ENCODE peak calls at places on chromosomes 12 and 14, in four cellular contexts. A is fibroblast of pulmonary artery, P is progenitor cell of endocrine pancreas, C is uterus. M is an unnamed sample.

GRCh38 chr14:64722842-64723447 is 18.7 kb downstream of the PLEKHG3 start:
- DNase-seq in A (no peak), P (no peak), C (no peak), M (no peak)

GRCh38 chr12:121774968-121775474 is 18.5 kb downstream of the RHOF start:
- DNase-seq in A (no peak), P (no peak), C (no peak), M (no peak)

GRCh38 chr12:6288235-6288634 is 22.2 kb upstream of the PLEKHG6 start:
- DNase-seq in A (peak; percentile 44), P (no peak), C (no peak), M (no peak)

GRCh38 chr12:1583421-1584078 is 10.8 kb downstream of the FBXL14 start:
- DNase-seq in A (peak; percentile 94), P (peak; percentile 74), C (peak; percentile 68), M (peak; percentile 71)

GRCh38 chr12:27179399-27180214 is 64.5 kb upstream of the STK38L start:
- DNase-seq in A (peak; percentile 95), P (no peak), C (no peak), M (no peak)

GRCh38 chr12:6644903-6645302 is 2.3 kb downstream of the ACRBP start:
- DNase-seq in A (no peak), P (no peak), C (peak; percentile 45), M (no peak)

GRCh38 chr12:125412506-125412905 is 347.3 kb downstream of the AACS start:
- DNase-seq in A (no peak), P (no peak), C (no peak), M (no peak)

GRCh38 chr14:36785511-36785910 is 123.9 kb downstream of the PAX9 start:
- DNase-seq in A (no peak), P (no peak), C (no peak), M (no peak)

GRCh38 chr12:48972213-48973021 is 882 bp upstream of the WNT10B start:
- DNase-seq in A (no peak), P (no peak), C (no peak), M (no peak)

DNA sequence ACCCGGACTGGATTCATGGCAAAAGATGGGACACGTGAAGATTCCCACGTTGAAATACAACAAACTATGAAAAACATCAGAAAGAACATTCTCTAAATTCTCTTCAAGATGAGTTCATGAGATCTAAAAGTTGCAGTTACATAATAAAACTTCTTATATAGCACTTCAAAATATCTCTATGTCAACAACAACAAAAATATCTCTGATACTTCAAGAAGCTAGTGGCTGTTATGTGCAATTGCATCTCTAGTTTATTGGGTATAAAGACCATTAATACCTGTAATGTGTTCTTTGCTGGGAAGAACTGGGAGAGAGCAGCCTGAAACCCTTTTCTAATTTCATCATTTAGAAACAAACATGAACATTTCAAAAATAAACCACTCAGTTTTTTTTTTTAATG is 69.2 kb upstream of the RGS6 start:
- DNase-seq in A (no peak), P (no peak), C (no peak), M (no peak)
- TF ChIP-seq CTCF in A (peak; percentile 12), P (no peak), C (no peak), M (peak; percentile 47)

DNA sequence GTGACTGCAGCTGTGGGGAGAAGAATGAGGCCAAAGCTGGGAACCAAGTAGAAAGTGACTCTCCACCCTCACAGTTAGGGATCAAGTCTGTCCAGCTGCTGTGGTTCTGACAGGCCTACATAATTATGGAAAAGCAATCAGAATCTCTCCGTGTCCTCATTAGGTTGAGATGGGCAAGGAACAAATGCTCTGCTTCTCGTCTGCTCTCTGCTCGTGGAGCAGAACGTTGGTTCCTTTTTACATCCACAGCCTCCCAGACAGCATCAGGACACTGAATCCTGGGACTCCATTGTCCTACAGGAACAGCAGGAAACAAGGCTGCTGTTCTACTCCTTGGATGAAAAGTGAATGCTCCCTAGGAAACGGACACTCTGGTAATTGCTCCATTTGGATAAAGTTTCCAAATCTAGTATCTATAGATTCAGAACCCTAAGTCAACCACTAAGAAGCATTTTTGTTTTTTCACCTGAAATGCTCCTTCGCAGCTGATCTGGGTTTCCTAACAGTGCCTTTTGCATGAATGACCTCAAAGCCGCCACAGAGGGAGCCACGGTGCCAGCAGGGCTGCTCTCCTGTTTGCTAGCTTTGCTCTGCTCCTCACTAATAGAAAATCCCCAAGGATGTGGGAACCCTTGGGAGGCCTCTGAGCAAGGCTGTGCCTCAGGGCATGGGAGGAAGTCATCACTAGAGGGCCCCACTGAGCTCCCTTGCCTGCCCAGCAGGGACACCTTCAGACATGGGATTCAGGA is 102.0 kb downstream of the EGLN3 start:
- DNase-seq in A (peak; percentile 70), P (peak; percentile 79), C (peak; percentile 40), M (peak; percentile 76)
- TF ChIP-seq CTCF in A (peak; percentile 86), P (peak; percentile 88), C (peak; percentile 51), M (peak; percentile 70)

DNA sequence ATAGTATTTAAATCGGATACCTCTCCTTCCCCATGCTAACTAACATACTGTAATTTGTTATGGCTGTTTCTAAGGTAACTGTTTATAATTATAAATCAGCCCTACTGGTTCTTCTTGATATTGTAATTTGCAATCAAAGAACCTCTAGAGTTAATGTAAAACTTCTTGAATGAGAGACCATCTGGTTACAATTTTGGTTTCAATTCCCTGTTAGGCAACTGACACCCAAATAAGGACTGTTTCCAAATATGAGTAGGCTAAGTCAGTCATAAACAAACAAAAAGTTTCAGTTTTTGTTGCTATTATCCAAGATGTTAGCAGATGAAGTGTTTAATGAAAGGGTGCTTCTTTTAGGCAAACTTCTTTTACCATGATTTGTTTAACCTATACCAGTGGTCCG is 120.2 kb upstream of the DNM1L start:
- DNase-seq in A (peak; percentile 47), P (no peak), C (no peak), M (no peak)
- TF ChIP-seq CTCF in A (no peak), P (no peak), C (no peak), M (no peak)

GRCh38 chr14:106691601-106692291 is 1165.4 kb downstream of the TMEM121 start:
- DNase-seq in A (no peak), P (no peak), C (no peak), M (no peak)
- TF ChIP-seq CTCF in A (no peak), P (no peak), C (no peak), M (peak; percentile 18)

GRCh38 chr14:39370415-39370814 is 61.8 kb downstream of the FBXO33 start:
- DNase-seq in A (no peak), P (no peak), C (no peak), M (no peak)

GRCh38 chr14:39369029-39369428 is 63.2 kb downstream of the FBXO33 start:
- DNase-seq in A (no peak), P (no peak), C (no peak), M (no peak)

GRCh38 chr14:39367387-39367751 is 64.9 kb downstream of the FBXO33 start:
- DNase-seq in A (no peak), P (no peak), C (no peak), M (no peak)

GRCh38 chr14:39366460-39367386 is 65.5 kb downstream of the FBXO33 start:
- DNase-seq in A (no peak), P (no peak), C (no peak), M (no peak)

GRCh38 chr14:39368261-39368959 is 63.8 kb downstream of the FBXO33 start:
- DNase-seq in A (peak; percentile 86), P (peak; percentile 22), C (peak; percentile 30), M (peak; percentile 48)
- TF ChIP-seq CTCF in A (peak; percentile 65), P (peak; percentile 81), C (peak; percentile 35), M (peak; percentile 81)

GRCh38 chr12:52542157-52542556 is 10.8 kb downstream of the KRT71 start:
- DNase-seq in A (no peak), P (no peak), C (no peak), M (no peak)
- TF ChIP-seq CTCF in A (no peak), P (no peak), C (no peak), M (no peak)

M was measured in neural crest cell.